ENCODE peak calls at places on chromosome 22, in six cellular contexts. R is heart right ventricle, V is spleen, C is HuH-7.5, P is NCI-H146, W is NCI-H226. N is an unnamed sample.

GRCh38 chr22:29799217-29799680 is 32.1 kb downstream of the UQCR10 start:
- DNase-seq in V (peak), R (peak), P (no peak), C (peak), W (peak), N (peak)

GRCh38 chr22:45552580-45553332 is 50.1 kb downstream of the FBLN1 start:
- DNase-seq in W (no peak), C (no peak), P (no peak), R (peak), V (no peak), N (no peak)

GRCh38 chr22:27480487-27480886 is 321.1 kb downstream of the MN1 start:
- DNase-seq in R (no peak), C (peak), W (no peak), V (no peak), P (peak), N (peak)

GRCh38 chr22:25024895-25025294 is 72.4 kb downstream of the KIAA1671 start:
- DNase-seq in C (no peak), V (no peak), W (no peak), R (no peak), P (no peak), N (no peak)

GRCh38 chr22:30178180-30179126 is 68.1 kb downstream of the LIF start:
- DNase-seq in V (no peak), R (no peak), C (no peak), P (no peak), W (no peak), N (no peak)

GRCh38 chr22:17777717-17778044 is 3.4 kb upstream of the BID start:
- DNase-seq in P (no peak), R (no peak), V (no peak), C (no peak), W (no peak), N (no peak)

GRCh38 chr22:30830907-30831306 is 136.2 kb downstream of the OSBP2 start:
- DNase-seq in W (peak), V (no peak), R (no peak), C (no peak), P (no peak), N (no peak)

GRCh38 chr22:38317237-38317994 is at the start of gene CSNK1E:
- DNase-seq in R (peak), V (peak), C (peak), P (peak), W (peak), N (peak)

GRCh38 chr22:36549033-36549432 is 20.1 kb upstream of the EIF3D start:
- DNase-seq in R (no peak), V (no peak), C (no peak), W (no peak), P (no peak), N (no peak)

GRCh38 chr22:31829505-31829904 is 75.7 kb downstream of the DEPDC5 start:
- DNase-seq in P (peak), C (no peak), V (no peak), W (peak), R (no peak), N (peak)

GRCh38 chr22:39214383-39215069 is 30.3 kb downstream of the PDGFB start:
- DNase-seq in C (no peak), W (peak), V (peak), R (no peak), P (no peak), N (peak)

GRCh38 chr22:32653823-32654222 is 147.7 kb upstream of the TIMP3 start:
- DNase-seq in C (no peak), V (no peak), R (no peak), W (no peak), P (no peak), N (no peak)

GRCh38 chr22:45788530-45788929 is 116.9 kb downstream of the ATXN10 start:
- DNase-seq in V (no peak), P (no peak), W (no peak), R (no peak), C (no peak), N (no peak)

N was measured in NCI-H510A treated with DMSO at 0.1 percent for 48 hours.